ENCODE peak calls at places on chromosomes 5 and 9, in seven cellular contexts. U is naive thymus-derived CD4-positive, alpha-beta T cell; L is gastrocnemius medialis; E is cardiac muscle cell; C is CD8-positive, alpha-beta memory T cell; A is colonic mucosa; D is endothelial cell of umbilical vein. W is an unnamed sample.

GRCh38 chr5:1865486-1865885 is 17.2 kb downstream of the IRX4 start:
- DNase-seq in U (no peak), L (no peak), E (no peak), C (no peak), A (no peak), D (no peak), W (no peak)

GRCh38 chr5:98513378-98513777 is 260.1 kb upstream of the RGMB start:
- DNase-seq in U (no peak), L (no peak), E (no peak), C (no peak), A (peak; percentile 53), D (no peak), W (no peak)

GRCh38 chr9:18564018-18564880 is 90.3 kb downstream of the ADAMTSL1 start:
- DNase-seq in U (no peak), L (no peak), E (no peak), C (no peak), A (no peak), D (no peak), W (no peak)

GRCh38 chr5:168929656-168930055 is 350.5 kb upstream of the PANK3 start:
- DNase-seq in U (no peak), L (no peak), E (no peak), C (no peak), A (no peak), D (no peak), W (no peak)

GRCh38 chr5:126917918-126918623 is 112.3 kb downstream of the MARCHF3 start:
- DNase-seq in U (no peak), L (no peak), E (no peak), C (no peak), A (no peak), D (peak; percentile 16), W (peak; percentile 2)

GRCh38 chr5:172142709-172143215 is 45.3 kb downstream of the STK10 start:
- DNase-seq in U (no peak), L (no peak), E (no peak), C (no peak), A (peak; percentile 37), D (peak; percentile 33), W (no peak)

GRCh38 chr9:109812818-109813281 is 32.9 kb downstream of the PALM2AKAP2 start:
- DNase-seq in U (no peak), L (no peak), E (no peak), C (no peak), A (no peak), D (no peak), W (no peak)

GRCh38 chr5:6252581-6252980 is 125.8 kb downstream of the MED10 start:
- DNase-seq in U (no peak), L (no peak), E (no peak), C (no peak), A (no peak), D (no peak), W (no peak)

GRCh38 chr9:6079386-6079785 is 64.0 kb upstream of the RANBP6 start:
- DNase-seq in U (no peak), L (no peak), E (no peak), C (no peak), A (no peak), D (no peak), W (no peak)

GRCh38 chr9:19998823-19999455 is 210.1 kb upstream of the SLC24A2 start:
- DNase-seq in U (no peak), L (no peak), E (no peak), C (no peak), A (no peak), D (no peak), W (no peak)

GRCh38 chr9:79862921-79863890 is 291.4 kb downstream of the TLE4 start:
- DNase-seq in U (no peak), L (no peak), E (no peak), C (no peak), A (no peak), D (no peak), W (no peak)

GRCh38 chr5:177303121-177303924 is at the start of the genes PRELID1 and RAB24:
- DNase-seq in U (peak; percentile 86), L (peak; percentile 84), E (peak; percentile 94), C (peak; percentile 86), A (peak; percentile 90), D (peak; percentile 84), W (peak; percentile 88)

GRCh38 chr5:86684222-86684621 is 66.5 kb downstream of the COX7C start:
- DNase-seq in U (no peak), L (no peak), E (no peak), C (no peak), A (no peak), D (no peak), W (no peak)

GRCh38 chr5:112205840-112206239 is 213.2 kb downstream of the EPB41L4A start:
- DNase-seq in U (no peak), L (no peak), E (peak; percentile 9), C (no peak), A (no peak), D (no peak), W (no peak)

GRCh38 chr5:392431-392988 is 50.5 kb upstream of the EXOC3 start:
- DNase-seq in U (peak; percentile 67), L (no peak), E (no peak), C (peak; percentile 56), A (peak; percentile 16), D (peak; percentile 30), W (peak; percentile 55)

GRCh38 chr9:22383720-22384119 is 62.9 kb upstream of the DMRTA1 start:
- DNase-seq in U (no peak), L (no peak), E (no peak), C (no peak), A (no peak), D (no peak), W (no peak)

GRCh38 chr5:67963789-67964519 is 251.6 kb upstream of the PIK3R1 start:
- DNase-seq in U (no peak), L (no peak), E (no peak), C (no peak), A (peak; percentile 56), D (no peak), W (no peak)

GRCh38 chr5:36199620-36200019 is 42.1 kb downstream of the NADK2 start:
- DNase-seq in U (no peak), L (no peak), E (no peak), C (no peak), A (no peak), D (no peak), W (no peak)

GRCh38 chr5:60541980-60542379 is 158.0 kb downstream of the DEPDC1B start:
- DNase-seq in U (no peak), L (no peak), E (no peak), C (no peak), A (no peak), D (no peak), W (no peak)

GRCh38 chr5:176500511-176500910 is 36.7 kb downstream of the RNF44 start:
- DNase-seq in U (no peak), L (no peak), E (no peak), C (no peak), A (no peak), D (no peak), W (no peak)

GRCh38 chr9:18849186-18849724 is 183.8 kb downstream of the SAXO1 start:
- DNase-seq in U (no peak), L (no peak), E (no peak), C (no peak), A (peak; percentile 64), D (peak; percentile 43), W (no peak)

GRCh38 chr9:71587576-71588362 is 180.5 kb downstream of the CEMIP2 start:
- DNase-seq in U (no peak), L (no peak), E (no peak), C (no peak), A (no peak), D (no peak), W (no peak)

GRCh38 chr5:9865574-9865973 is 235.4 kb upstream of the TAS2R1 start:
- DNase-seq in U (no peak), L (no peak), E (no peak), C (no peak), A (no peak), D (no peak), W (no peak)

GRCh38 chr5:14258840-14259239 is 115.7 kb downstream of the TRIO start:
- DNase-seq in U (no peak), L (no peak), E (no peak), C (no peak), A (no peak), D (peak; percentile 60), W (no peak)

GRCh38 chr5:38273626-38274025 is 15.3 kb downstream of the EGFLAM start:
- DNase-seq in U (no peak), L (no peak), E (no peak), C (no peak), A (no peak), D (no peak), W (no peak)

GRCh38 chr5:91189480-91190332 is 193.4 kb downstream of the ARRDC3 start:
- DNase-seq in U (no peak), L (no peak), E (no peak), C (no peak), A (no peak), D (peak; percentile 87), W (no peak)

GRCh38 chr9:87238545-87238944 is 259.1 kb upstream of the DAPK1 start:
- DNase-seq in U (no peak), L (no peak), E (no peak), C (no peak), A (no peak), D (no peak), W (no peak)

GRCh38 chr5:40409600-40409999 is 270.1 kb upstream of the PTGER4 start:
- DNase-seq in U (peak; percentile 72), L (peak; percentile 13), E (no peak), C (peak; percentile 73), A (no peak), D (no peak), W (peak; percentile 61)
- H3K4me1 ChIP-seq in U (peaks cover 62% of the 10 kb centered on the region), L (peaks cover 23% of the 10 kb centered on the region), E (no peaks in the 10 kb centered on the region), C (peaks cover 69% of the 10 kb centered on the region), A (no peaks in the 10 kb centered on the region), D (peaks cover 30% of the 10 kb centered on the region), W (peaks cover 61% of the 10 kb centered on the region)

GRCh38 chr9:134445000-134445399 is 118.7 kb downstream of the RXRA start:
- DNase-seq in U (no peak), L (no peak), E (no peak), C (no peak), A (no peak), D (no peak), W (no peak)
- H3K27ac ChIP-seq in U (no peak overlapping the region), L (no peak overlapping the region), E (no peak overlapping the region), C (no peak overlapping the region), A (no peak overlapping the region), D (no peak overlapping the region), W (no peak overlapping the region)

GRCh38 chr5:180253036-180253824 is 38.7 kb downstream of the MAPK9 start:
- DNase-seq in U (no peak), L (no peak), E (no peak), C (no peak), A (no peak), D (no peak), W (no peak)

GRCh38 chr5:180251887-180252286 is 40.0 kb downstream of the MAPK9 start:
- DNase-seq in U (no peak), L (no peak), E (no peak), C (no peak), A (no peak), D (no peak), W (no peak)

GRCh38 chr5:180251141-180251540 is 40.7 kb downstream of the MAPK9 start:
- DNase-seq in U (no peak), L (no peak), E (no peak), C (no peak), A (no peak), D (no peak), W (no peak)

GRCh38 chr5:180250329-180250728 is 41.3 kb upstream of the RASGEF1C start:
- DNase-seq in U (no peak), L (no peak), E (no peak), C (no peak), A (no peak), D (no peak), W (no peak)
- H3K9me3 ChIP-seq in U (no peaks in the 10 kb centered on the region), L (peaks cover 44% of the 10 kb centered on the region), E (peaks cover 7% of the 10 kb centered on the region), C (peaks cover 4% of the 10 kb centered on the region), A (peaks cover 12% of the 10 kb centered on the region), D (peaks cover 2% of the 10 kb centered on the region), W (peaks cover 60% of the 10 kb centered on the region)

GRCh38 chr9:70411141-70411929 is 3.1 kb downstream of the KLF9 start:
- DNase-seq in U (peak; percentile 45), L (peak; percentile 94), E (peak; percentile 23), C (peak; percentile 46), A (peak; percentile 66), D (peak; percentile 77), W (peak; percentile 41)
- H3K4me1 ChIP-seq in U (peaks cover 50% of the 10 kb centered on the region), L (peaks cover 49% of the 10 kb centered on the region), E (peaks cover 4% of the 10 kb centered on the region), C (peaks cover 56% of the 10 kb centered on the region), A (no peaks in the 10 kb centered on the region), D (peaks cover 35% of the 10 kb centered on the region), W (peaks cover 56% of the 10 kb centered on the region)